ENCODE peak calls at places on chromosomes 7 and 10, in five cellular contexts. M is NCI-H1105; D is activated T-cell treated with anti-CD3 and anti-CD28 coated beads for 24 hours; P is CD4-positive, alpha-beta T cell; X is hepatocyte. A is an unnamed sample.

GRCh38 chr10:121823993-121824463 is 103.8 kb downstream of the ATE1 start:
- DNase-seq in M (no peak), D (no peak), P (no peak), X (peak; percentile 66), A (no peak)

GRCh38 chr7:159209429-159209828 is 64.8 kb upstream of the VIPR2 start:
- DNase-seq in M (no peak), D (no peak), P (no peak), X (no peak), A (no peak)

GRCh38 chr10:120588311-120588710 is 131.3 kb downstream of the PLPP4 start:
- DNase-seq in M (no peak), D (no peak), P (no peak), X (no peak), A (no peak)

GRCh38 chr7:92698237-92698841 is 108.1 kb upstream of the FAM133B start:
- DNase-seq in M (peak; percentile 39), D (no peak), P (no peak), X (peak; percentile 49), A (no peak)

GRCh38 chr7:107148721-107149120 is 20.1 kb upstream of the HBP1 start:
- DNase-seq in M (no peak), D (no peak), P (no peak), X (no peak), A (no peak)

GRCh38 chr7:35495377-35495776 is 199.6 kb downstream of the HERPUD2 start:
- DNase-seq in M (no peak), D (no peak), P (no peak), X (no peak), A (no peak)

GRCh38 chr7:132404261-132404660 is 172.0 kb downstream of the PLXNA4 start:
- DNase-seq in M (no peak), D (no peak), P (no peak), X (no peak), A (no peak)

GRCh38 chr7:11716185-11716584 is 115.8 kb downstream of the THSD7A start:
- DNase-seq in M (peak; percentile 89), D (no peak), P (no peak), X (no peak), A (no peak)

GRCh38 chr10:47414752-47415519 is 30.8 kb upstream of the ZNF488 start:
- DNase-seq in M (no peak), D (no peak), P (no peak), X (no peak), A (no peak)